ENCODE peak calls at places on chromosomes 3 and 15, in six cellular contexts. U is neural progenitor cell, Q is hepatocyte, L is MM.1S, S is HCT116, N is GM23338. F is an unnamed sample.

GRCh38 chr3:122916580-122916979 is 111.0 kb downstream of the SEMA5B start:
- DNase-seq in U (no peak), Q (no peak), L (peak; percentile 36), S (no peak), N (no peak), F (no peak)

GRCh38 chr3:176814252-176814651 is 383.0 kb downstream of the TBL1XR1 start:
- DNase-seq in U (peak; percentile 91), Q (peak; percentile 81), L (no peak), S (peak; percentile 54), N (peak; percentile 95), F (peak; percentile 78)

GRCh38 chr3:52404391-52404790 is 40.5 kb downstream of the SEMA3G start:
- DNase-seq in U (no peak), Q (no peak), L (no peak), S (no peak), N (no peak), F (no peak)

GRCh38 chr3:52931328-52931727 is 34.0 kb upstream of the STIMATE start:
- DNase-seq in U (no peak), Q (no peak), L (no peak), S (no peak), N (no peak), F (no peak)

GRCh38 chr3:158801200-158801599 is 654 bp upstream of the MFSD1 start:
- DNase-seq in U (peak; percentile 43), Q (peak; percentile 28), L (no peak), S (no peak), N (peak; percentile 46), F (no peak)

GRCh38 chr3:129441782-129442181 is 1.8 kb downstream of the IFT122 start:
- DNase-seq in U (no peak), Q (no peak), L (no peak), S (no peak), N (no peak), F (no peak)

GRCh38 chr15:56969265-56969895 is 50.9 kb downstream of the TCF12 start:
- DNase-seq in U (no peak), Q (no peak), L (no peak), S (no peak), N (no peak), F (peak; percentile 61)

GRCh38 chr3:151946606-151947005 is 73.2 kb downstream of the SUCNR1 start:
- DNase-seq in U (no peak), Q (no peak), L (no peak), S (no peak), N (no peak), F (no peak)

GRCh38 chr3:56702487-56703315 is 19.6 kb upstream of the TASOR start:
- DNase-seq in U (peak; percentile 78), Q (peak; percentile 86), L (peak; percentile 68), S (peak; percentile 61), N (peak; percentile 82), F (peak; percentile 84)

GRCh38 chr3:43273429-43273828 is 12.9 kb upstream of the SNRK start:
- DNase-seq in U (peak; percentile 6), Q (no peak), L (no peak), S (no peak), N (no peak), F (no peak)

GRCh38 chr3:95289295-95289694 is 1226.4 kb downstream of the NSUN3 start:
- DNase-seq in U (no peak), Q (no peak), L (no peak), S (no peak), N (no peak), F (peak; percentile 52)
- TF ChIP-seq EZH2phosphoT487 in U (no peak), Q (no peak), L (no peak), S (no peak), N (no peak), F (no peak)

GRCh38 chr15:40776537-40777141 is 6.9 kb downstream of the C15orf62 start:
- DNase-seq in U (no peak), Q (no peak), L (peak; percentile 82), S (no peak), N (no peak), F (peak; percentile 93)
- TF ChIP-seq EZH2phosphoT487 in U (no peak), Q (no peak), L (no peak), S (no peak), N (no peak), F (no peak)

GRCh38 chr3:64311424-64311920 is 86.2 kb upstream of the PRICKLE2 start:
- DNase-seq in U (no peak), Q (no peak), L (no peak), S (no peak), N (no peak), F (peak; percentile 10)
- TF ChIP-seq EZH2phosphoT487 in U (no peak), Q (no peak), L (no peak), S (no peak), N (no peak), F (no peak)

DNA sequence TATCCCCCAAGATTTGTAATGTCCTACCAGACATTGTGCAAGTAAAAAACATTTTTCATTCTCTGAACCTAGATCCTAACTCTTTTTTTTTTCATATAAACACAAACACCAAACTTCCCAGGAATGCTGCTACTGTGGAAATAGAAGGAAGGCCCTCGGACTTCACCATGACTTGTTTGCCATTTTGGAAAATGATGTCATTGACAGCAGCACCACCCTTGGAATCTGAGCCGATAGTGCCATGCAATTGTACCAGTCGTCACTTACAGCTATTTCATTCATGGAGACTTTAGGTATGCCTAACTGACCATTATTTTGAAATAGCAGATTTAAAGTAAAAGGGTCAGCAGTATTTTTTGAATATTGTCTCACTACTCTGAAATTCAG is 66.1 kb upstream of the ARL8B start:
- DNase-seq in U (no peak), Q (no peak), L (no peak), S (no peak), N (no peak), F (no peak)
- TF ChIP-seq EZH2phosphoT487 in U (no peak), Q (no peak), L (no peak), S (no peak), N (no peak), F (no peak)

DNA sequence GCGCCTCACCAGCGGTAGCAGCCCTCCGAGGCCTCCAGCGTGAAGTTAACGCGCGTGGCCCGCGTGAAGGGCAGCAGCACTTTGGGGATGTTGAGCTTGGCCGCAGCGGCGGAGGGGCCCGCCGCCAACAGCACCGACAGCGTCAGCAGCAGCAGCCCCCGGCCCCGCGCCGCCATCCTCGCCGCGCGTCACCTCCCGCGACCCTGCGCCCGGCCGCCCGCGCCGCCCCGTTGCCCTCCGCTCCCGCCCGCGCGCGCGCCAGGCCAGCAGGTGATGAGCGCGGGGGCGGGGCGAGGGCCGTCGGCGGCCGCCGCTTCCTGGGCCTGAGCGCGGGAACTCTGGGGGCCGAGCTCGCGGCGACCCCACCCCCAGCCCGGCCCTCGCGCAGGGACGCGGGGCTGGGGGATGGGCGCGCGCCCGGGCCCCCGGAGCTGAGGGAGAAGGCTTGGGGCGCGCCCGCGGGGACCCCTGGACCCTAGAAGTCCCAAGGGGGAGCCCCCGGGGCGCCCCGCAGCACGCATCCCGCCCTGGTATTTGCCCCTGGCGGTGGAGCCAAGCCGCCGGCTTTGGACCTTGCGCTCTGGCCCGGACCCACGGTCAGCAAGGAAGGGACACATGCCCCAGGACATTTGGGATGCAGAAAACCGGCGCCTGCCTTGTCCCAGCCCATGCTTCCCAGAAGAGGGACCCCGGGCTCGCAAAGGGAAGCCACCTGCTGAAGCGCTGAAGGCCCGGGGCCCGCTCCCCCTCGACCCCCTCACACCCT is at the start of gene NUP210:
- DNase-seq in U (peak; percentile 89), Q (peak; percentile 78), L (peak; percentile 83), S (no peak), N (peak; percentile 86), F (peak; percentile 63)
- TF ChIP-seq EZH2phosphoT487 in U (no peak), Q (no peak), L (no peak), S (no peak), N (no peak), F (no peak)

GRCh38 chr15:34056921-34057320 is 17.9 kb upstream of the AVEN start:
- DNase-seq in U (no peak), Q (no peak), L (no peak), S (no peak), N (no peak), F (no peak)
- TF ChIP-seq EZH2phosphoT487 in U (no peak), Q (no peak), L (no peak), S (no peak), N (no peak), F (no peak)

DNA sequence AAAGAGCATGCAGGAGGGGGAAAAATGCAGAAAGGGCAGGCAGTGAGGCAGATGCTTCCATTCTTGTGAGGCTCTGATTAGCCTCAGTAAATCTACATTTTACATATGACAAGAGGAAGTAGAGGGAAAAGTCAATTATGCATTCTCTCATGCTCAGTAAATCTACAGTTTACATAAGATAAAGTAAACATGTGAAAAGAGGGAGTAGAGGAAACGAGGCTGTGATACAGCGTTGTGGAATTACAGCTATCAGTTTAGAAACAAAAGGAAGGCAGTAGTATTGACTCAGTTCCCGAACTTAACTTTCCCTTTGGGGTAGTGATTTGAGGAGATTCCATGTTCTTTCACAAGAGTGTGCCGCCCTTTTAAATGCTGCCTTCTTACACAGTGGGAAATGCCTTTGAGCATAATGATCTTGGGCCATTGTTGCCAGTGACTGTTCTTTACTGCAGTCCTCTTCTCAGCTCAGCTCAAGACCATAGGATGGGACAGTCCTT is 39.3 kb downstream of the OSTN start:
- DNase-seq in U (no peak), Q (no peak), L (no peak), S (no peak), N (no peak), F (peak; percentile 92)
- TF ChIP-seq EZH2phosphoT487 in U (no peak), Q (no peak), L (no peak), S (no peak), N (no peak), F (no peak)

DNA sequence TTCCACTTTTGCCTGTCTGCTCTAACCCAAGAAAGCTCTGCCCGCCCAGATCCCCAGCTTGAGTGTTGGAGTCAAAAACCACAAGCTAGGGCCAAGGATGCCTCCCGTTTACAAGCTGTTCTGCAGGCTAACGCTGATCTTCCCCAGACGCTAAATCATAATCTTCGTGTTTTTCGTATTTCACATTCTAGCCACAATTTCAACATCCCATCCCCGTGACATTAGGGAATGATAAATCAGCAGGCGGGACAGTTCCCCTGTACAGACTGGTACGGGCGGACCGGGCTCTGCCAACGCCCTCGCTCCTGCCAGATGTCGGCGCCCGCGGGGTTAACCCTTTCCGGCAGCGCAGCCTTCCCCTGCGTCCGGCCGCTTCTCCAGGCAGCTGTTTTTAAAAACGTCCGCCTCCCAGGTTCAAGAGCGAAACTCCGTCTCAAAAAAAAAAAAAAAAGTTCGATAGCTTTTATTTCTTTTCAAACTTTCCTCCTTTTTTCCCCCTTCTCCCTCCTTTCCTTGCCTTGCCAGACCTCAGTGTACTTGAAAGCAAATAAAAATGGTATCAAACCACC is 81.0 kb upstream of the BNC1 start:
- DNase-seq in U (peak; percentile 68), Q (peak; percentile 72), L (peak; percentile 50), S (peak; percentile 16), N (peak; percentile 76), F (peak; percentile 47)
- TF ChIP-seq EZH2phosphoT487 in U (peak; percentile 58), Q (no peak), L (no peak), S (no peak), N (no peak), F (no peak)

DNA sequence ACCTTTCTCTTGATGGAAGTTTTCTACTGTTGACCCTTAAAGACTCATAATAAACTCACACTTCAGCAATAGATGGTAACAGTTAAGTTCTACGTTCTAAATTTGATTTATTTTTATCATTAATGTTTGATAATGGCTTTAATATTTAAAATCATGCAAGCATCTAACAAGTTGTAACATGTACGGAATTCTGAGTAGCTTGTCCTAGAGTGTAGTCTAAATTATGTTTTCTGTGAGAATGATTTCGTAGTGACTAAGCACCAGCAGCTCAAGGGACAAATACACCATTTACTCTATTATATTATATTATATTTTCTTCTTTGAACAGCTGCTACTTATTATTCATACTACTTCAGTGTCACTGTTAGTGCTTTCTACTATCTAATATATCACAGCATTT is 345.6 kb downstream of the NLGN1 start:
- DNase-seq in U (no peak), Q (no peak), L (no peak), S (no peak), N (no peak), F (no peak)
- TF ChIP-seq EZH2phosphoT487 in U (no peak), Q (no peak), L (no peak), S (no peak), N (no peak), F (no peak)

F was measured in PC-3.